ENCODE peak calls at places on chromosomes 11 and 22, in eight cellular contexts. H is NCI-H2081; G is stimulated activated CD8-positive, alpha-beta memory T cell treated with anti-CD3 and anti-CD28 coated beads, Interleukin-15, amount 100 ng/mL, for 24 hours; M is NCI-H2171 treated with DMSO at 0.1 percent for 48 hours; O is HCEC 1CT; J is EL; W is AG09309; S is GM18507. F is an unnamed sample.

GRCh38 chr11:35402751-35403454 is 16.5 kb downstream of the SLC1A2 start:
- DNase-seq in W (no peak), G (no peak), O (no peak), J (no peak), M (no peak), S (no peak), H (no peak), F (no peak)

GRCh38 chr11:133943950-133944698 is 12.6 kb downstream of the IGSF9B start:
- DNase-seq in S (no peak), O (no peak), G (no peak), W (no peak), M (no peak), J (no peak), H (no peak), F (no peak)

GRCh38 chr11:64568041-64568571 is 22.9 kb upstream of the SLC22A12 start:
- DNase-seq in S (no peak), W (no peak), G (no peak), H (no peak), M (no peak), O (no peak), J (no peak), F (no peak)

GRCh38 chr11:131893103-131893502 is 522.7 kb downstream of the NTM start:
- DNase-seq in J (no peak), W (no peak), H (no peak), S (no peak), M (no peak), G (no peak), O (no peak), F (no peak)

GRCh38 chr11:65663634-65664200 is 1.0 kb upstream of the RELA start:
- DNase-seq in H (no peak), M (peak), O (peak), G (no peak), W (peak), S (no peak), J (peak), F (no peak)

GRCh38 chr11:62930157-62930556 is 9.0 kb upstream of the CHRM1 start:
- DNase-seq in H (no peak), O (no peak), M (no peak), G (no peak), S (no peak), J (no peak), W (no peak), F (no peak)

GRCh38 chr11:45886816-45887520 is 1.5 kb downstream of the MAPK8IP1 start:
- DNase-seq in J (no peak), O (no peak), M (peak), W (no peak), G (no peak), S (no peak), H (no peak), F (no peak)

GRCh38 chr22:47296405-47297260 is 534.2 kb downstream of the TBC1D22A start:
- DNase-seq in W (no peak), G (no peak), M (no peak), S (no peak), H (no peak), O (no peak), J (no peak), F (no peak)

GRCh38 chr22:48500481-48501230 is 1327.0 kb downstream of the BRD1 start:
- DNase-seq in S (no peak), G (no peak), W (no peak), M (no peak), J (peak), O (no peak), H (no peak), F (no peak)

GRCh38 chr11:86735462-86736302 is 63.3 kb upstream of the ME3 start:
- DNase-seq in W (no peak), H (no peak), S (no peak), G (no peak), M (no peak), O (peak), J (peak), F (no peak)

GRCh38 chr11:33534575-33534974 is 166.1 kb downstream of the C11orf91 start:
- DNase-seq in G (no peak), O (peak), J (no peak), W (no peak), M (no peak), S (no peak), H (no peak), F (no peak)

GRCh38 chr11:126840201-126840886 is 160.2 kb downstream of the KIRREL3 start:
- DNase-seq in W (peak), H (no peak), S (no peak), M (no peak), J (peak), O (peak), G (no peak), F (no peak)

GRCh38 chr11:27244900-27245299 is 118.1 kb downstream of the CCDC34 start:
- DNase-seq in J (no peak), H (no peak), O (no peak), M (no peak), W (no peak), G (no peak), S (no peak), F (no peak)

GRCh38 chr11:11983427-11983826 is 25.0 kb downstream of the DKK3 start:
- DNase-seq in H (no peak), O (no peak), G (no peak), W (no peak), M (no peak), S (no peak), J (no peak), F (no peak)

GRCh38 chr11:12680246-12680939 is 6.2 kb downstream of the TEAD1 start:
- DNase-seq in G (no peak), H (peak), W (no peak), M (peak), J (peak), O (peak), S (no peak), F (no peak)

GRCh38 chr22:47715866-47716578 is 953.6 kb downstream of the TBC1D22A start:
- DNase-seq in O (no peak), W (no peak), S (no peak), H (no peak), G (no peak), J (no peak), M (no peak), F (no peak)

GRCh38 chr11:74311352-74311926 is at the start of gene P4HA3:
- DNase-seq in O (no peak), J (peak), W (no peak), S (peak), H (no peak), M (no peak), G (peak), F (peak)

GRCh38 chr11:26442131-26442530 is 110.2 kb downstream of the ANO3 start:
- DNase-seq in W (peak), M (no peak), G (no peak), S (no peak), J (peak), O (peak), H (no peak), F (no peak)

GRCh38 chr11:12142179-12142578 is 31.8 kb downstream of the MICAL2 start:
- DNase-seq in H (no peak), J (no peak), W (no peak), O (no peak), M (no peak), S (no peak), G (no peak), F (no peak)